ENCODE peak calls at places on chromosomes 6 and 20, in four cellular contexts. E, F, O and A are unnamed samples. For H3K4me1, the result is how much of the 10 kb centered on the place peaks cover.

GRCh38 chr20:63698739-63699465 is 2.5 kb downstream of the TNFRSF6B start:
- DNase-seq in E (peak), F (no peak), O (peak), A (no peak)

GRCh38 chr6:73801652-73802268 is 105.8 kb downstream of the CD109 start:
- DNase-seq in E (no peak), F (no peak), O (peak), A (no peak)

GRCh38 chr6:33613794-33614166 is 7.3 kb upstream of the ITPR3 start:
- DNase-seq in E (no peak), F (no peak), O (peak), A (no peak)

GRCh38 chr6:112951829-112952228 is 604.7 kb downstream of the RFPL4B start:
- DNase-seq in E (no peak), F (no peak), O (no peak), A (no peak)

GRCh38 chr6:57423468-57423867 is 106.0 kb downstream of the PRIM2 start:
- DNase-seq in E (no peak), F (no peak), O (no peak), A (peak)

GRCh38 chr20:60102665-60103210 is 144.5 kb downstream of the CDH26 start:
- DNase-seq in E (no peak), F (no peak), O (no peak), A (no peak)

GRCh38 chr6:164401871-164402270 is 907.5 kb downstream of the C6orf118 start:
- DNase-seq in E (no peak), F (no peak), O (peak), A (no peak)

GRCh38 chr6:43803055-43803782 is 33.2 kb downstream of the VEGFA start:
- DNase-seq in E (no peak), F (no peak), O (peak), A (no peak)

GRCh38 chr6:148322704-148323103 is 19.9 kb upstream of the SASH1 start:
- DNase-seq in E (no peak), F (no peak), O (no peak), A (no peak)

GRCh38 chr6:75244063-75244575 is 518 bp upstream of the COX7A2 start:
- DNase-seq in E (no peak), F (no peak), O (no peak), A (no peak)

GRCh38 chr6:2765896-2766766 is 938 bp downstream of the WRNIP1 start:
- DNase-seq in E (peak), F (peak), O (peak), A (no peak)

GRCh38 chr6:39852324-39852723 is 60.1 kb downstream of the DAAM2 start:
- DNase-seq in E (no peak), F (no peak), O (no peak), A (no peak)

GRCh38 chr6:7085911-7086310 is 21.9 kb upstream of the RREB1 start:
- DNase-seq in E (no peak), F (no peak), O (peak), A (no peak)

GRCh38 chr6:130411481-130411880 is 45.7 kb downstream of the TMEM200A start:
- DNase-seq in E (no peak), F (no peak), O (no peak), A (no peak)

GRCh38 chr6:156782691-156783320 is 5.6 kb downstream of the ARID1B start:
- DNase-seq in E (no peak), F (no peak), O (peak), A (no peak)

GRCh38 chr6:105588116-105588710 is 185.3 kb upstream of the PREP start:
- DNase-seq in E (no peak), F (no peak), O (no peak), A (no peak)

GRCh38 chr6:7803219-7803618 is 77.3 kb downstream of the BMP6 start:
- DNase-seq in E (no peak), F (no peak), O (no peak), A (no peak)

GRCh38 chr6:39420300-39421265 is 98.1 kb upstream of the KCNK16 start:
- DNase-seq in E (peak), F (no peak), O (no peak), A (no peak)

GRCh38 chr6:46612645-46613044 is 40.0 kb downstream of the CYP39A1 start:
- DNase-seq in E (peak), F (no peak), O (no peak), A (no peak)

GRCh38 chr6:109023348-109023925 is 71.2 kb downstream of the SESN1 start:
- DNase-seq in E (no peak), F (no peak), O (no peak), A (no peak)

GRCh38 chr6:69097948-69098347 is 462.9 kb downstream of the ADGRB3 start:
- DNase-seq in E (no peak), F (no peak), O (no peak), A (no peak)

GRCh38 chr6:10051283-10051682 is 363.6 kb downstream of the TFAP2A start:
- DNase-seq in E (no peak), F (no peak), O (no peak), A (no peak)

GRCh38 chr20:15248618-15249395 is 911.4 kb upstream of the FLRT3 start:
- DNase-seq in E (no peak), F (no peak), O (no peak), A (no peak)

GRCh38 chr6:75489025-75489424 is 4.6 kb downstream of the FILIP1 start:
- DNase-seq in E (no peak), F (no peak), O (no peak), A (no peak)

GRCh38 chr6:43286995-43287716 is 10.9 kb upstream of the SLC22A7 start:
- DNase-seq in E (no peak), F (no peak), O (peak), A (no peak)

GRCh38 chr20:22339091-22339881 is 245.1 kb downstream of the FOXA2 start:
- DNase-seq in E (peak), F (no peak), O (peak), A (peak)

GRCh38 chr6:134077301-134077700 is 24.9 kb upstream of the SLC2A12 start:
- DNase-seq in E (no peak), F (no peak), O (peak), A (no peak)

GRCh38 chr6:2952557-2953095 is 18.7 kb downstream of the SERPINB6 start:
- DNase-seq in E (peak), F (no peak), O (peak), A (peak)

GRCh38 chr6:126831461-126831860 is 287.0 kb upstream of the RSPO3 start:
- DNase-seq in E (no peak), F (no peak), O (no peak), A (no peak)

GRCh38 chr6:88165877-88166492 is at the start of gene CNR1:
- DNase-seq in E (peak), F (no peak), O (peak), A (no peak)

GRCh38 chr20:23120936-23121765 is 35.0 kb upstream of the CD93 start:
- DNase-seq in E (no peak), F (no peak), O (no peak), A (no peak)

GRCh38 chr6:165574220-165574619 is 88.8 kb downstream of the PDE10A start:
- DNase-seq in E (no peak), F (no peak), O (no peak), A (no peak)

GRCh38 chr6:161261325-161261724 is 12.5 kb downstream of the AGPAT4 start:
- DNase-seq in E (no peak), F (no peak), O (peak), A (no peak)

GRCh38 chr6:3311798-3312197 is 53.1 kb downstream of the PSMG4 start:
- DNase-seq in E (no peak), F (no peak), O (no peak), A (no peak)

GRCh38 chr6:42236680-42237473 is 19.2 kb upstream of the MRPS10 start:
- DNase-seq in E (no peak), F (no peak), O (no peak), A (no peak)

GRCh38 chr20:58629213-58629575 is 21.9 kb upstream of the STX16 start:
- DNase-seq in E (no peak), F (no peak), O (no peak), A (no peak)

GRCh38 chr6:46903175-46903574 is 18.6 kb downstream of the ADGRF5 start:
- DNase-seq in E (no peak), F (no peak), O (no peak), A (no peak)

GRCh38 chr20:9166153-9166780 is 97.4 kb downstream of the PLCB4 start:
- DNase-seq in E (no peak), F (no peak), O (no peak), A (no peak)
- H3K4me3 ChIP-seq in E (no peak), F (no peak), O (no peak), A (no peak)

GRCh38 chr20:20255104-20255503 is 112.8 kb upstream of the INSM1 start:
- DNase-seq in E (peak), F (no peak), O (no peak), A (no peak)

GRCh38 chr20:20261159-20261558 is 106.7 kb upstream of the INSM1 start:
- DNase-seq in E (no peak), F (no peak), O (no peak), A (no peak)

GRCh38 chr20:20265210-20265609 is 102.7 kb upstream of the INSM1 start:
- DNase-seq in E (no peak), F (no peak), O (no peak), A (no peak)

GRCh38 chr20:20253744-20254330 is 114.1 kb upstream of the INSM1 start:
- DNase-seq in E (no peak), F (no peak), O (no peak), A (no peak)

GRCh38 chr20:20259534-20259933 is 108.4 kb upstream of the INSM1 start:
- DNase-seq in E (no peak), F (no peak), O (peak), A (no peak)
- H3K4me1 ChIP-seq in E (under half), F (under half), O (under half), A (under half)

GRCh38 chr20:24739751-24740150 is 209.3 kb upstream of the CST7 start:
- DNase-seq in E (no peak), F (no peak), O (no peak), A (no peak)

GRCh38 chr20:24738058-24738775 is 210.9 kb upstream of the CST7 start:
- DNase-seq in E (no peak), F (no peak), O (no peak), A (no peak)

GRCh38 chr20:24737212-24737850 is 211.7 kb upstream of the CST7 start:
- DNase-seq in E (no peak), F (no peak), O (no peak), A (no peak)

GRCh38 chr20:24736844-24737211 is 212.2 kb upstream of the CST7 start:
- DNase-seq in E (no peak), F (no peak), O (no peak), A (no peak)

GRCh38 chr20:24738981-24739633 is 210.0 kb upstream of the CST7 start:
- DNase-seq in E (no peak), F (peak), O (no peak), A (no peak)
- H3K27ac ChIP-seq in E (no peak), F (no peak), O (no peak), A (no peak)

DNA sequence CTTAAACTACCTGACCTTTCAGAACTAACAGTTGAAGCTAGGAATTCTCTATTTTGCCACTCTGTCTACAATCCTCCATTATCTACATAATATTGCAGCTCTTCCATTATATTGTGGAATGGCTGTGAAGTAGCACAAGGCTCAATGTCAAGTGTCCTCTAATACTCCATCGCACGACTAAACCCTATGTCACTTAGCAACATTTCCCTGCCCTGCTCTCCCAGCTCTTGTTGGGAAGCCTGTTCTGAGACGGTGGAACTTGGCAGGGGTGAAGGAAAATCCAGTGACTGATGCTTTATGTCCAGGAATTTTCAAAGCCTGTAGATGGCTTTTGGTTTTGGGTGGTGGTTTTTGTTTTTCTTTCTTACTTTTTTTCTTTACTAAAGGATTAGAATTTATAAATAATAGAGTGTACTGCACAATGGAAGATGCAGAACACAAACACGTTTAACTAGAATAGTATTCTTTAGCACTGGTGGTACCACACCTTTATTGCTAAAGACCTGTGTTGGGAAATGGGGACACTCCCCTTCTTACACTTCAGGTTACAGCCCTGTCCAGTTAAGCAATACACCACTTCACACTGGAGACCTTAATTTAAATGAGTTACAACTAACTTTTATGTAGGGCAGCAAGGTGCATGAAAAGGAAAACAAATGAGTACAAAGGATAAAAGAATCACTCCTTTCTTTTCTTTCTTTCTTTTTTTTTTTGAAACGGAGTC is 20.7 kb upstream of the AMD1 start:
- DNase-seq in E (peak), F (no peak), O (no peak), A (no peak)
- H3K4me3 ChIP-seq in E (no peak), F (no peak), O (no peak), A (no peak)

DNA sequence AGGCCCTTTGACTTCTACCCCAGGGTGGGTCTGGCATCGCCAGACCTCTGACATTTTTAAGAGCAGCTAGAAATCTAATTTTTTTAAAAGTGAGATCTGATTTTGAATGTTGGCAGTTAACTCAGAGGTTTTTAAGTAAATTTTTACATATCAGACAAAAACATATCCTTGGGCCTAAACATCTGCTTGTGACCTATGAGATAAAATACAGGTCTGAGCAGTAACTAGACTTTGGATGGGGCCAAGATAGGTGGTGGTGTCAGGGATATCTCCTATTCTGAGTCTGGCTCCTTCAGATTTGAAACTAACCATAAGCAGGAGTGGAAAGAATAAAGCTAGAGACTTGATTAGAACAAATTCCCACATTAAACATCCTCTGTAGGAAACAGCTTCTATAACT is 17.6 kb downstream of the RALY start:
- DNase-seq in E (no peak), F (no peak), O (no peak), A (no peak)
- H3K4me1 ChIP-seq in E (under half), F (half or more), O (under half), A (under half)

GRCh38 chr6:169213814-169214520 is 39.7 kb downstream of the THBS2 start:
- DNase-seq in E (peak), F (no peak), O (no peak), A (no peak)
- H3K27ac ChIP-seq in E (peak), F (no peak), O (peak), A (no peak)

GRCh38 chr6:169172435-169172834 is 81.2 kb downstream of the THBS2 start:
- DNase-seq in E (peak), F (no peak), O (peak), A (no peak)
- H3K4me3 ChIP-seq in E (no peak), F (no peak), O (peak), A (no peak)